ENCODE peak calls at places on chromosomes 1 and 21, in four cellular contexts. One of them, this sample, is unnamed.

GRCh38 chr1:1628656-1629429 is 3.1 kb upstream of the MMP23B start:
- DNase-seq in left lung: peak; percentile 32
- DNase-seq in sigmoid colon: peak; percentile 60
- DNase-seq in left ventricle myocardium inferior: no peak
- DNase-seq in this sample: no peak

GRCh38 chr1:214660900-214661299 is 57.9 kb downstream of the CENPF start:
- DNase-seq in left lung: no peak
- DNase-seq in left ventricle myocardium inferior: no peak
- DNase-seq in sigmoid colon: peak; percentile 69
- DNase-seq in this sample: peak; percentile 64

GRCh38 chr1:180123463-180123936 is 31.2 kb upstream of the QSOX1 start:
- DNase-seq in left lung: no peak
- DNase-seq in sigmoid colon: no peak
- DNase-seq in left ventricle myocardium inferior: no peak
- DNase-seq in this sample: no peak

GRCh38 chr1:228178737-228179720 is 13.4 kb downstream of the IBA57 start:
- DNase-seq in left lung: peak; percentile 31
- DNase-seq in left ventricle myocardium inferior: no peak
- DNase-seq in sigmoid colon: peak; percentile 74
- DNase-seq in this sample: no peak

GRCh38 chr1:27526569-27527222 is 36.7 kb upstream of the WASF2 start:
- DNase-seq in left ventricle myocardium inferior: no peak
- DNase-seq in left lung: no peak
- DNase-seq in sigmoid colon: no peak
- DNase-seq in this sample: no peak

GRCh38 chr1:234139966-234140365 is 233.3 kb upstream of the COA6 start:
- DNase-seq in sigmoid colon: no peak
- DNase-seq in left lung: no peak
- DNase-seq in left ventricle myocardium inferior: no peak
- DNase-seq in this sample: no peak

GRCh38 chr1:24745711-24746582 is 700 bp downstream of the CLIC4 start:
- DNase-seq in left ventricle myocardium inferior: peak; percentile 32
- DNase-seq in sigmoid colon: peak; percentile 90
- DNase-seq in left lung: no peak
- DNase-seq in this sample: peak; percentile 84

GRCh38 chr1:21672478-21673276 is 3.5 kb upstream of the RAP1GAP start:
- DNase-seq in sigmoid colon: peak; percentile 32
- DNase-seq in left lung: no peak
- DNase-seq in left ventricle myocardium inferior: no peak
- DNase-seq in this sample: no peak

GRCh38 chr1:216193839-216194443 is 229.3 kb downstream of the USH2A start:
- DNase-seq in sigmoid colon: no peak
- DNase-seq in left ventricle myocardium inferior: no peak
- DNase-seq in left lung: no peak
- DNase-seq in this sample: no peak

GRCh38 chr1:23590058-23590783 is 30.9 kb upstream of the ID3 start:
- DNase-seq in left ventricle myocardium inferior: no peak
- DNase-seq in left lung: no peak
- DNase-seq in sigmoid colon: no peak
- DNase-seq in this sample: no peak

GRCh38 chr1:3679799-3680453 is 27.6 kb downstream of the TP73 start:
- DNase-seq in left lung: no peak
- DNase-seq in sigmoid colon: no peak
- DNase-seq in left ventricle myocardium inferior: no peak
- DNase-seq in this sample: no peak

GRCh38 chr1:74732960-74733615 is at the start of the genes CRYZ and TYW3:
- DNase-seq in left ventricle myocardium inferior: peak; percentile 91
- DNase-seq in sigmoid colon: peak; percentile 92
- DNase-seq in left lung: peak; percentile 94
- DNase-seq in this sample: peak; percentile 77

GRCh38 chr1:219938706-219939105 is 10.3 kb upstream of the SLC30A10 start:
- DNase-seq in left lung: no peak
- DNase-seq in sigmoid colon: no peak
- DNase-seq in left ventricle myocardium inferior: no peak
- DNase-seq in this sample: no peak

GRCh38 chr1:98001764-98002163 is 80.9 kb upstream of the DPYD start:
- DNase-seq in left lung: no peak
- DNase-seq in sigmoid colon: no peak
- DNase-seq in left ventricle myocardium inferior: no peak
- DNase-seq in this sample: no peak

GRCh38 chr1:182054698-182055326 is 6.7 kb downstream of the ZNF648 start:
- DNase-seq in left lung: no peak
- DNase-seq in sigmoid colon: no peak
- DNase-seq in left ventricle myocardium inferior: no peak
- DNase-seq in this sample: peak; percentile 25

GRCh38 chr1:12001249-12001917 is 17.9 kb upstream of the MIIP start:
- DNase-seq in left ventricle myocardium inferior: no peak
- DNase-seq in left lung: no peak
- DNase-seq in sigmoid colon: no peak
- DNase-seq in this sample: peak; percentile 63

GRCh38 chr1:219264557-219264956 is 90.9 kb downstream of the LYPLAL1 start:
- DNase-seq in sigmoid colon: no peak
- DNase-seq in left lung: no peak
- DNase-seq in left ventricle myocardium inferior: no peak
- DNase-seq in this sample: no peak

GRCh38 chr1:41618066-41618825 is 133.8 kb upstream of the EDN2 start:
- DNase-seq in left lung: peak; percentile 89
- DNase-seq in left ventricle myocardium inferior: peak; percentile 87
- DNase-seq in sigmoid colon: peak; percentile 87
- DNase-seq in this sample: peak; percentile 83

GRCh38 chr1:7919880-7920279 is 20.8 kb downstream of the TNFRSF9 start:
- DNase-seq in sigmoid colon: no peak
- DNase-seq in left lung: no peak
- DNase-seq in left ventricle myocardium inferior: no peak
- DNase-seq in this sample: no peak

GRCh38 chr1:211625040-211625439 is 46.1 kb upstream of the SLC30A1 start:
- DNase-seq in left lung: no peak
- DNase-seq in sigmoid colon: peak; percentile 65
- DNase-seq in left ventricle myocardium inferior: no peak
- DNase-seq in this sample: peak; percentile 25

GRCh38 chr1:15993666-15994065 is 10.4 kb upstream of the SRARP start:
- DNase-seq in left ventricle myocardium inferior: no peak
- DNase-seq in left lung: no peak
- DNase-seq in sigmoid colon: no peak
- DNase-seq in this sample: no peak

GRCh38 chr1:3030663-3031381 is 9.6 kb downstream of the ACTRT2 start:
- DNase-seq in sigmoid colon: peak; percentile 60
- DNase-seq in left ventricle myocardium inferior: no peak
- DNase-seq in left lung: peak; percentile 27
- DNase-seq in this sample: no peak

GRCh38 chr1:61980561-61980960 is 214.1 kb upstream of the L1TD1 start:
- DNase-seq in left lung: no peak
- DNase-seq in sigmoid colon: no peak
- DNase-seq in left ventricle myocardium inferior: no peak
- DNase-seq in this sample: no peak

GRCh38 chr1:160125761-160126160 is 10.2 kb downstream of the ATP1A2 start:
- DNase-seq in left ventricle myocardium inferior: no peak
- DNase-seq in sigmoid colon: peak; percentile 22
- DNase-seq in left lung: no peak
- DNase-seq in this sample: no peak

GRCh38 chr1:244654284-244655038 is 1.5 kb downstream of the DESI2 start:
- DNase-seq in left ventricle myocardium inferior: no peak
- DNase-seq in sigmoid colon: no peak
- DNase-seq in left lung: no peak
- DNase-seq in this sample: no peak

GRCh38 chr1:240282061-240282830 is 190.6 kb downstream of the FMN2 start:
- DNase-seq in sigmoid colon: no peak
- DNase-seq in left lung: peak; percentile 33
- DNase-seq in left ventricle myocardium inferior: no peak
- DNase-seq in this sample: no peak

GRCh38 chr1:7679873-7680790 is 91.0 kb upstream of the VAMP3 start:
- DNase-seq in sigmoid colon: peak; percentile 78
- DNase-seq in left ventricle myocardium inferior: peak; percentile 74
- DNase-seq in left lung: no peak
- DNase-seq in this sample: no peak

GRCh38 chr21:44012474-44013379 is 618 bp downstream of the TRAPPC10 start:
- DNase-seq in left lung: peak; percentile 81
- DNase-seq in sigmoid colon: peak; percentile 74
- DNase-seq in left ventricle myocardium inferior: peak; percentile 69
- DNase-seq in this sample: no peak

GRCh38 chr1:25793585-25794170 is 6.3 kb upstream of the SELENON start:
- DNase-seq in left ventricle myocardium inferior: no peak
- DNase-seq in sigmoid colon: no peak
- DNase-seq in left lung: no peak
- DNase-seq in this sample: no peak

GRCh38 chr1:106233511-106233910 is 823.0 kb upstream of the PRMT6 start:
- DNase-seq in sigmoid colon: no peak
- DNase-seq in left lung: no peak
- DNase-seq in left ventricle myocardium inferior: no peak
- DNase-seq in this sample: no peak
- H3K9me3 ChIP-seq in sigmoid colon: no peaks in the 10 kb centered on the region
- H3K9me3 ChIP-seq in left lung: no peaks in the 10 kb centered on the region
- H3K9me3 ChIP-seq in left ventricle myocardium inferior: no peaks in the 10 kb centered on the region
- H3K9me3 ChIP-seq in this sample: no peaks in the 10 kb centered on the region

DNA sequence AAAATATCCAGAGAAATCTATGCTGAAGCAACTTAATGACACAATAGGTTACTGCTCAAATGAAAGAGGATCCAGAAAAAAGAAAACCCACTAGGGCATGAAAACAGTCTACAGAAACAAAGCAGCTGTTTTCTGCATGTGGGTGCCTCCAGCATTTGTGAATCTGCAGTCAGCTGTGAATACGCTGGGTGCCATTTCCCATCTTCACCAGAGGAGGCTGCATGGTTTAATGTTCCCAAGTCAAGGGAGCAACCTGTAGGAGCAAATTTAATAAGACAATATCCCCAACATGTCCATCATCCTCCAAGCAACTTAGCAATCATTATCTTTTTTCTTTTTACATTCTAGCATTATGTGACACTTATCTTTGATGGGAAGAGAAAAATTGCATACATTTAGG is 396.6 kb downstream of the BRINP2 start:
- DNase-seq in left lung: no peak
- DNase-seq in left ventricle myocardium inferior: no peak
- DNase-seq in sigmoid colon: no peak
- DNase-seq in this sample: no peak
- TF ChIP-seq CTCF in left lung: no peak
- TF ChIP-seq CTCF in left ventricle myocardium inferior: peak; percentile 19
- TF ChIP-seq CTCF in sigmoid colon: no peak
- TF ChIP-seq CTCF in this sample: peak; percentile 7

GRCh38 chr1:91854852-91855251 is 31.1 kb downstream of the TGFBR3 start:
- DNase-seq in sigmoid colon: no peak
- DNase-seq in left lung: no peak
- DNase-seq in left ventricle myocardium inferior: no peak
- DNase-seq in this sample: no peak

GRCh38 chr1:91850708-91851107 is 35.2 kb downstream of the TGFBR3 start:
- DNase-seq in left lung: no peak
- DNase-seq in left ventricle myocardium inferior: no peak
- DNase-seq in sigmoid colon: no peak
- DNase-seq in this sample: no peak

GRCh38 chr1:91847851-91848250 is 38.1 kb downstream of the TGFBR3 start:
- DNase-seq in left ventricle myocardium inferior: no peak
- DNase-seq in sigmoid colon: no peak
- DNase-seq in left lung: no peak
- DNase-seq in this sample: no peak

GRCh38 chr1:91853397-91853796 is 32.6 kb downstream of the TGFBR3 start:
- DNase-seq in sigmoid colon: no peak
- DNase-seq in left lung: no peak
- DNase-seq in left ventricle myocardium inferior: no peak
- DNase-seq in this sample: no peak

DNA sequence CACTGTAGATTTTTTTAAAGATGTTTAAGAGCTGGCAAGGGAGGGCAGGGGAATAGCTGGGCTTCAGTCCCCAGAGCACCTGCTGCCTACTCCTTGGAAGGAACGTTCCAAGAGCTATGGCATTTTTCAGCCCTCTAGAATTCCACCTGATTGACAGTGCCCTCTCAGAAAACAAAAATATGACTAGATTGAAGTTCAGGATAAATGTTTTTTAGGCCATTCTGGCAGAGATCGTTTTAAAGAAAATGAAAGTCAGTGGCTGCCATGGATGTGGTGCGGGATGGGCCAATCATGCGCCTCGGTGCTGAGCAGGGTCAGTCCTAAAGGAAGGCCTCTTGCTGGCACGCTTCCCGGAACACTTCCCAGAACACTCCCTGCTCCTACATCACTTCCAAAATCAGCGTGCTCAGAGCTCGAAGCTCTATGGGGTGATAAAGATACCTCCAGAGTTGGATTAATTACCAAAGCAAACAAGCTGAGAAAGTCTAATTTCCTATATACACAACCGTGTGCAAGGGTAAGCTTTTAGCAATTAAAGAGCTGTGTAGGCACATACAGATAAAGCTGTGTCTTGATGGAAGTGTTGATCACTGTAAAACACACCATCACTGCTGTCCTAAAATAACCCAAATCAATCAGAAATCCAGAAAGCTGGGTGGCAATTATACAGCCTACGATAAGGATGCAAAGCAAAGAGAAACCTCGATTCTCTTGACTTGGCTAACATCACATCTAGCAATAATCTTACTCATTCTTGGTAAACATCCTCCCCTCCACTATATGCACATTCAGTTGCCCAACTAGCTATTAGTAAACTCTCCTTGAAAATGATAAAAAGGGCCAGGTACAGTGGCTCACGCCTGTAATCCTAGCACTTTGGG is 34.6 kb downstream of the TGFBR3 start:
- DNase-seq in left ventricle myocardium inferior: peak; percentile 95
- DNase-seq in sigmoid colon: peak; percentile 98
- DNase-seq in left lung: peak; percentile 89
- DNase-seq in this sample: peak; percentile 84
- H3K4me1 ChIP-seq in left ventricle myocardium inferior: peaks cover 79% of the 10 kb centered on the region
- H3K4me1 ChIP-seq in sigmoid colon: no peaks in the 10 kb centered on the region
- H3K4me1 ChIP-seq in left lung: peaks cover 7% of the 10 kb centered on the region
- H3K4me1 ChIP-seq in this sample: peaks cover 17% of the 10 kb centered on the region

GRCh38 chr21:25459993-25460392 is 147.3 kb downstream of the MRPL39 start:
- DNase-seq in left ventricle myocardium inferior: no peak
- DNase-seq in sigmoid colon: no peak
- DNase-seq in left lung: no peak
- DNase-seq in this sample: no peak
- H3K9me3 ChIP-seq in left ventricle myocardium inferior: no peaks in the 10 kb centered on the region
- H3K9me3 ChIP-seq in sigmoid colon: no peaks in the 10 kb centered on the region
- H3K9me3 ChIP-seq in left lung: no peaks in the 10 kb centered on the region
- H3K9me3 ChIP-seq in this sample: no peaks in the 10 kb centered on the region

DNA sequence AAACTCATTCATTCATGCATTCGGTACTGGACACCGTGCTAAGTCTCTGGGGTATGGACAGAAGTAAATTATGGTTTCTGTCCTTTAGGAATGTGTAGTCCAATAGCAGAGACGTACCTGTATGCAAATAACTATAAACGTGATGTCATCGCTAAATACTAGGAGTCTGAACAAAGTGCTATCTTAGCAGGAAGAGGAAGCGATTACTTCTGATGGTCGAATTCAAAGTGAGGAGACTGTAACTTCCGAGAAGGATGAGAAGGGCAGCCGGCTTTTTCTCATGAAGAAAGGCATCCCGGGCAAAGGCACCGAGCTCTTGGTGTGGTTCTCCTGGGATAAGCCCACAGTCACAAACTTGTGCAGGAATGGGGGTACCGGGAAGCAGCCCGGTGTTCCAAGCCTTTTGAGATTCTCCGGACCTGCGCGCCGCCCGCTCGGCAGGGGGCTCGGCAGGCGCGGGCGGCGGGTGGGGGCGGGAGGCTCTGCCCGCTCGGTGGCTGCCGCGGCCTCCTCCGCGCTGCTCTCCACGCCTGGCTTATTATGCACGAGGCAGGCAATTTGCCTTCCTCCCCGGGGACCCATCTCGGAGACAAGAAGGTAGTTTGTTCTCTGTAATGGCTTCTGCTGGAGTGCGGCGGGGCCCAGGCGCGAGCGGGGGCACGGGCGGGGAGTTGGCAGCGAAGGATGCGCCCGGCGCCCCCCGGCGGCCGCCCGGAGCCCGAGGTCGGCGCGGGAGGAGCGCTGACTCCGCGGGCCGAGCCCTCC is 67.5 kb upstream of the CD1D start:
- DNase-seq in sigmoid colon: no peak
- DNase-seq in left lung: no peak
- DNase-seq in left ventricle myocardium inferior: peak; percentile 30
- DNase-seq in this sample: no peak
- TF ChIP-seq CTCF in sigmoid colon: no peak
- TF ChIP-seq CTCF in left lung: peak; percentile 39
- TF ChIP-seq CTCF in left ventricle myocardium inferior: peak; percentile 65
- TF ChIP-seq CTCF in this sample: peak; percentile 59

This sample was measured in tibial nerve.